ENCODE peak calls at places on chromosomes 1 and 21, in ten cellular contexts. One of them, this sample, is unnamed.

GRCh38 chr1:84907095-84907827 is 14.3 kb upstream of the LPAR3 start:
- DNase-seq in AG04449: peak
- DNase-seq in fibroblast of the aortic adventitia: no peak
- DNase-seq in left cardiac atrium: no peak
- DNase-seq in WTC11: no peak
- DNase-seq in fibroblast of lung: peak
- DNase-seq in EL: peak
- DNase-seq in EH: peak
- DNase-seq in lower leg skin: no peak
- DNase-seq in nucleus accumbens: no peak
- DNase-seq in this sample: no peak

GRCh38 chr1:84078108-84078823 is 65.8 kb upstream of the PRKACB start:
- DNase-seq in EL: peak
- DNase-seq in nucleus accumbens: no peak
- DNase-seq in fibroblast of the aortic adventitia: peak
- DNase-seq in lower leg skin: peak
- DNase-seq in EH: peak
- DNase-seq in left cardiac atrium: no peak
- DNase-seq in AG04449: no peak
- DNase-seq in WTC11: no peak
- DNase-seq in fibroblast of lung: peak
- DNase-seq in this sample: no peak

GRCh38 chr1:2044510-2045319 is 5.5 kb upstream of the PRKCZ start:
- DNase-seq in WTC11: peak
- DNase-seq in nucleus accumbens: peak
- DNase-seq in lower leg skin: peak
- DNase-seq in EL: peak
- DNase-seq in EH: peak
- DNase-seq in fibroblast of the aortic adventitia: peak
- DNase-seq in fibroblast of lung: peak
- DNase-seq in AG04449: no peak
- DNase-seq in left cardiac atrium: peak
- DNase-seq in this sample: peak

GRCh38 chr1:44355582-44356305 is 687 bp upstream of the ERI3 start:
- DNase-seq in nucleus accumbens: no peak
- DNase-seq in left cardiac atrium: no peak
- DNase-seq in fibroblast of the aortic adventitia: no peak
- DNase-seq in AG04449: no peak
- DNase-seq in lower leg skin: no peak
- DNase-seq in EL: no peak
- DNase-seq in WTC11: no peak
- DNase-seq in EH: no peak
- DNase-seq in fibroblast of lung: no peak
- DNase-seq in this sample: no peak

GRCh38 chr1:211910917-211911485 is 80.4 kb upstream of the LPGAT1 start:
- DNase-seq in left cardiac atrium: no peak
- DNase-seq in EL: no peak
- DNase-seq in lower leg skin: no peak
- DNase-seq in fibroblast of the aortic adventitia: no peak
- DNase-seq in EH: peak
- DNase-seq in WTC11: no peak
- DNase-seq in nucleus accumbens: no peak
- DNase-seq in fibroblast of lung: peak
- DNase-seq in AG04449: no peak
- DNase-seq in this sample: no peak

GRCh38 chr1:30793209-30793608 is 35.6 kb upstream of the LAPTM5 start:
- DNase-seq in AG04449: no peak
- DNase-seq in nucleus accumbens: no peak
- DNase-seq in left cardiac atrium: no peak
- DNase-seq in EH: no peak
- DNase-seq in EL: no peak
- DNase-seq in fibroblast of the aortic adventitia: no peak
- DNase-seq in WTC11: no peak
- DNase-seq in lower leg skin: no peak
- DNase-seq in fibroblast of lung: no peak
- DNase-seq in this sample: no peak

GRCh38 chr21:36068748-36069398 is 951 bp upstream of the CBR1 start:
- DNase-seq in EH: no peak
- DNase-seq in fibroblast of the aortic adventitia: no peak
- DNase-seq in lower leg skin: no peak
- DNase-seq in EL: no peak
- DNase-seq in left cardiac atrium: no peak
- DNase-seq in AG04449: no peak
- DNase-seq in fibroblast of lung: no peak
- DNase-seq in nucleus accumbens: no peak
- DNase-seq in WTC11: no peak
- DNase-seq in this sample: no peak

GRCh38 chr1:40630488-40631223 is 34.8 kb downstream of the RIMS3 start:
- DNase-seq in WTC11: peak
- DNase-seq in EL: peak
- DNase-seq in EH: peak
- DNase-seq in nucleus accumbens: no peak
- DNase-seq in lower leg skin: no peak
- DNase-seq in fibroblast of the aortic adventitia: peak
- DNase-seq in left cardiac atrium: no peak
- DNase-seq in AG04449: no peak
- DNase-seq in fibroblast of lung: no peak
- DNase-seq in this sample: no peak

This sample was measured in T-helper 9 cell.